ENCODE peak calls at places on chromosomes 6 and 20, in seven cellular contexts. K, L, R, N, E, P and T are unnamed samples.

GRCh38 chr6:33424855-33425667 is 5.2 kb downstream of the SYNGAP1 start:
- DNase-seq in E (no peak), N (no peak), R (no peak), K (no peak), P (no peak), L (no peak), T (no peak)

GRCh38 chr6:6910734-6911295 is 196.9 kb upstream of the RREB1 start:
- DNase-seq in L (no peak), R (no peak), E (no peak), P (no peak), K (no peak), N (no peak), T (no peak)

GRCh38 chr6:113824863-113825262 is 32.3 kb upstream of the MARCKS start:
- DNase-seq in N (no peak), E (no peak), R (no peak), P (no peak), K (no peak), L (no peak), T (no peak)

GRCh38 chr6:106572436-106572835 is 56.9 kb downstream of the RTN4IP1 start:
- DNase-seq in L (no peak), E (no peak), R (no peak), N (no peak), K (no peak), P (no peak), T (no peak)

GRCh38 chr6:138864343-138864890 is 68.5 kb downstream of the ECT2L start:
- DNase-seq in K (no peak), L (no peak), N (no peak), P (no peak), E (no peak), R (no peak), T (no peak)

GRCh38 chr6:133128191-133128590 is 113.0 kb upstream of the EYA4 start:
- DNase-seq in L (no peak), P (peak), R (no peak), E (no peak), K (no peak), N (no peak), T (no peak)

GRCh38 chr6:36784379-36784636 is 54.9 kb downstream of the CPNE5 start:
- DNase-seq in K (no peak), R (no peak), E (no peak), P (no peak), L (no peak), N (no peak), T (no peak)

GRCh38 chr6:130851026-130851425 is 23.8 kb downstream of the SMLR1 start:
- DNase-seq in K (no peak), E (no peak), L (no peak), P (no peak), N (no peak), R (no peak), T (no peak)

GRCh38 chr6:154500769-154501171 is 9.7 kb downstream of the CNKSR3 start:
- DNase-seq in P (no peak), K (no peak), N (no peak), E (no peak), R (no peak), L (no peak), T (no peak)

GRCh38 chr6:79872986-79873385 is 74.4 kb downstream of the ELOVL4 start:
- DNase-seq in L (no peak), K (no peak), N (no peak), P (peak), R (peak), E (peak), T (peak)

GRCh38 chr6:97876711-97877110 is 593.7 kb upstream of the MMS22L start:
- DNase-seq in K (no peak), R (no peak), L (no peak), N (no peak), E (no peak), P (no peak), T (no peak)

GRCh38 chr6:44072959-44073611 is 54.2 kb downstream of the MRPL14 start:
- DNase-seq in E (no peak), N (peak), L (no peak), K (peak), P (peak), R (peak), T (peak)

GRCh38 chr20:57622579-57623381 is 2.6 kb upstream of the ZBP1 start:
- DNase-seq in K (peak), N (peak), R (peak), E (peak), P (peak), L (no peak), T (peak)

GRCh38 chr20:52484438-52484837 is 292.9 kb upstream of the ZFP64 start:
- DNase-seq in N (no peak), L (no peak), P (peak), E (peak), R (peak), K (no peak), T (no peak)

GRCh38 chr6:116512709-116513108 is 1.3 kb downstream of the CALHM5 start:
- DNase-seq in R (no peak), N (no peak), K (no peak), L (no peak), E (no peak), P (no peak), T (no peak)

GRCh38 chr20:14477125-14477524 is 139.7 kb upstream of the FLRT3 start:
- DNase-seq in K (no peak), L (no peak), R (no peak), N (no peak), E (no peak), P (peak), T (no peak)

GRCh38 chr6:160979063-160979708 is 12.4 kb upstream of the MAP3K4 start:
- DNase-seq in E (peak), L (no peak), R (no peak), N (no peak), K (no peak), P (no peak), T (no peak)

GRCh38 chr6:158353851-158354508 is 41.7 kb downstream of the TULP4 start:
- DNase-seq in P (peak), E (no peak), K (no peak), L (no peak), R (no peak), N (no peak), T (no peak)

GRCh38 chr6:149202967-149203366 is 114.5 kb upstream of the TAB2 start:
- DNase-seq in K (no peak), N (no peak), L (no peak), R (no peak), P (no peak), E (no peak), T (no peak)

GRCh38 chr6:110415297-110415916 is at the start of gene DDO:
- DNase-seq in P (peak), K (no peak), R (peak), L (peak), E (peak), N (no peak), T (no peak)